ENCODE peak calls at places on chromosomes 13 and 19, in six cellular contexts. One of them, this sample, is unnamed.

GRCh38 chr13:30898721-30899188 is 7.3 kb upstream of the MEDAG start:
- DNase-seq in effector memory CD4-positive, alpha-beta T cell: no peak
- DNase-seq in ascending aorta: peak
- DNase-seq in activated gamma-delta T cell treated with anti-CD3 and anti-CD28 coated beads, Interleukin-2, amount 50 U/mL, for 16 hours: no peak
- DNase-seq in pancreas: no peak
- DNase-seq in skeletal muscle cell: peak
- DNase-seq in this sample: no peak

GRCh38 chr13:44573790-44574465 is 2.2 kb downstream of the TSC22D1 start:
- DNase-seq in pancreas: peak
- DNase-seq in effector memory CD4-positive, alpha-beta T cell: no peak
- DNase-seq in skeletal muscle cell: peak
- DNase-seq in ascending aorta: no peak
- DNase-seq in activated gamma-delta T cell treated with anti-CD3 and anti-CD28 coated beads, Interleukin-2, amount 50 U/mL, for 16 hours: no peak
- DNase-seq in this sample: no peak

GRCh38 chr13:112249644-112250610 is 126.2 kb upstream of the SPACA7 start:
- DNase-seq in skeletal muscle cell: no peak
- DNase-seq in ascending aorta: no peak
- DNase-seq in activated gamma-delta T cell treated with anti-CD3 and anti-CD28 coated beads, Interleukin-2, amount 50 U/mL, for 16 hours: no peak
- DNase-seq in effector memory CD4-positive, alpha-beta T cell: no peak
- DNase-seq in pancreas: no peak
- DNase-seq in this sample: no peak

GRCh38 chr13:25300861-25301346 is 521 bp upstream of the NUP58 start:
- DNase-seq in activated gamma-delta T cell treated with anti-CD3 and anti-CD28 coated beads, Interleukin-2, amount 50 U/mL, for 16 hours: peak
- DNase-seq in effector memory CD4-positive, alpha-beta T cell: peak
- DNase-seq in pancreas: peak
- DNase-seq in ascending aorta: peak
- DNase-seq in skeletal muscle cell: no peak
- DNase-seq in this sample: no peak

GRCh38 chr13:41588899-41589298 is 131.5 kb downstream of the RGCC start:
- DNase-seq in skeletal muscle cell: peak
- DNase-seq in effector memory CD4-positive, alpha-beta T cell: no peak
- DNase-seq in activated gamma-delta T cell treated with anti-CD3 and anti-CD28 coated beads, Interleukin-2, amount 50 U/mL, for 16 hours: no peak
- DNase-seq in pancreas: no peak
- DNase-seq in ascending aorta: no peak
- DNase-seq in this sample: no peak

GRCh38 chr19:11737964-11738745 is 591 bp downstream of the ZNF823 start:
- DNase-seq in skeletal muscle cell: no peak
- DNase-seq in ascending aorta: peak
- DNase-seq in effector memory CD4-positive, alpha-beta T cell: peak
- DNase-seq in activated gamma-delta T cell treated with anti-CD3 and anti-CD28 coated beads, Interleukin-2, amount 50 U/mL, for 16 hours: peak
- DNase-seq in pancreas: peak
- DNase-seq in this sample: peak

GRCh38 chr13:73932091-73932490 is 202.1 kb downstream of the KLF12 start:
- DNase-seq in ascending aorta: no peak
- DNase-seq in skeletal muscle cell: no peak
- DNase-seq in activated gamma-delta T cell treated with anti-CD3 and anti-CD28 coated beads, Interleukin-2, amount 50 U/mL, for 16 hours: no peak
- DNase-seq in effector memory CD4-positive, alpha-beta T cell: no peak
- DNase-seq in pancreas: no peak
- DNase-seq in this sample: no peak

GRCh38 chr13:81872581-81872980 is 1531.7 kb upstream of the SPRY2 start:
- DNase-seq in ascending aorta: no peak
- DNase-seq in skeletal muscle cell: no peak
- DNase-seq in activated gamma-delta T cell treated with anti-CD3 and anti-CD28 coated beads, Interleukin-2, amount 50 U/mL, for 16 hours: no peak
- DNase-seq in pancreas: no peak
- DNase-seq in effector memory CD4-positive, alpha-beta T cell: no peak
- DNase-seq in this sample: no peak

GRCh38 chr13:100751826-100752225 is 77.2 kb upstream of the TMTC4 start:
- DNase-seq in effector memory CD4-positive, alpha-beta T cell: no peak
- DNase-seq in pancreas: no peak
- DNase-seq in activated gamma-delta T cell treated with anti-CD3 and anti-CD28 coated beads, Interleukin-2, amount 50 U/mL, for 16 hours: no peak
- DNase-seq in ascending aorta: no peak
- DNase-seq in skeletal muscle cell: no peak
- DNase-seq in this sample: no peak

GRCh38 chr13:112759053-112759452 is 69.2 kb downstream of the ATP11A start:
- DNase-seq in activated gamma-delta T cell treated with anti-CD3 and anti-CD28 coated beads, Interleukin-2, amount 50 U/mL, for 16 hours: no peak
- DNase-seq in ascending aorta: no peak
- DNase-seq in pancreas: no peak
- DNase-seq in effector memory CD4-positive, alpha-beta T cell: no peak
- DNase-seq in skeletal muscle cell: no peak
- DNase-seq in this sample: peak

GRCh38 chr19:18419195-18419698 is at the start of gene SSBP4:
- DNase-seq in effector memory CD4-positive, alpha-beta T cell: peak
- DNase-seq in ascending aorta: peak
- DNase-seq in skeletal muscle cell: no peak
- DNase-seq in pancreas: peak
- DNase-seq in activated gamma-delta T cell treated with anti-CD3 and anti-CD28 coated beads, Interleukin-2, amount 50 U/mL, for 16 hours: peak
- DNase-seq in this sample: peak

GRCh38 chr19:46859637-46860124 is 1.1 kb upstream of the ARHGAP35 start:
- DNase-seq in ascending aorta: no peak
- DNase-seq in effector memory CD4-positive, alpha-beta T cell: no peak
- DNase-seq in pancreas: peak
- DNase-seq in skeletal muscle cell: peak
- DNase-seq in activated gamma-delta T cell treated with anti-CD3 and anti-CD28 coated beads, Interleukin-2, amount 50 U/mL, for 16 hours: no peak
- DNase-seq in this sample: no peak

GRCh38 chr19:52219611-52220010 is 29.8 kb downstream of the PPP2R1A start:
- DNase-seq in skeletal muscle cell: no peak
- DNase-seq in activated gamma-delta T cell treated with anti-CD3 and anti-CD28 coated beads, Interleukin-2, amount 50 U/mL, for 16 hours: no peak
- DNase-seq in effector memory CD4-positive, alpha-beta T cell: no peak
- DNase-seq in pancreas: no peak
- DNase-seq in ascending aorta: peak
- DNase-seq in this sample: no peak

GRCh38 chr19:42330521-42330835 is 5.0 kb downstream of the MEGF8 start:
- DNase-seq in effector memory CD4-positive, alpha-beta T cell: no peak
- DNase-seq in activated gamma-delta T cell treated with anti-CD3 and anti-CD28 coated beads, Interleukin-2, amount 50 U/mL, for 16 hours: no peak
- DNase-seq in skeletal muscle cell: no peak
- DNase-seq in ascending aorta: no peak
- DNase-seq in pancreas: no peak
- DNase-seq in this sample: no peak

GRCh38 chr19:33641261-33641660 is 19.5 kb downstream of the CHST8 start:
- DNase-seq in activated gamma-delta T cell treated with anti-CD3 and anti-CD28 coated beads, Interleukin-2, amount 50 U/mL, for 16 hours: no peak
- DNase-seq in effector memory CD4-positive, alpha-beta T cell: no peak
- DNase-seq in pancreas: no peak
- DNase-seq in skeletal muscle cell: no peak
- DNase-seq in ascending aorta: peak
- DNase-seq in this sample: no peak

GRCh38 chr19:36009220-36009619 is 607 bp upstream of the SYNE4 start:
- DNase-seq in ascending aorta: peak
- DNase-seq in effector memory CD4-positive, alpha-beta T cell: no peak
- DNase-seq in pancreas: peak
- DNase-seq in skeletal muscle cell: no peak
- DNase-seq in activated gamma-delta T cell treated with anti-CD3 and anti-CD28 coated beads, Interleukin-2, amount 50 U/mL, for 16 hours: no peak
- DNase-seq in this sample: no peak

GRCh38 chr13:75485286-75486062 is 3.5 kb upstream of the TBC1D4 start:
- DNase-seq in effector memory CD4-positive, alpha-beta T cell: no peak
- DNase-seq in ascending aorta: no peak
- DNase-seq in activated gamma-delta T cell treated with anti-CD3 and anti-CD28 coated beads, Interleukin-2, amount 50 U/mL, for 16 hours: no peak
- DNase-seq in skeletal muscle cell: peak
- DNase-seq in pancreas: no peak
- DNase-seq in this sample: no peak

This sample was measured in DND-41.